ENCODE peak calls at places on chromosomes 12 and 14, in six cellular contexts. One of them, this sample, is unnamed.

GRCh38 chr14:93525691-93526451 is 95.1 kb downstream of the UNC79 start:
- DNase-seq in mucosa of descending colon: no peak
- DNase-seq in transverse colon: no peak
- DNase-seq in GM12878: no peak
- DNase-seq in AG04450: no peak
- DNase-seq in astrocyte of the cerebellum: peak
- DNase-seq in this sample: no peak

GRCh38 chr14:84465890-84466289 is 1064.1 kb upstream of the FLRT2 start:
- DNase-seq in mucosa of descending colon: no peak
- DNase-seq in transverse colon: no peak
- DNase-seq in AG04450: no peak
- DNase-seq in astrocyte of the cerebellum: no peak
- DNase-seq in GM12878: no peak
- DNase-seq in this sample: no peak

GRCh38 chr12:128387811-128388422 is 120.9 kb downstream of the TMEM132C start:
- DNase-seq in mucosa of descending colon: peak
- DNase-seq in AG04450: no peak
- DNase-seq in transverse colon: peak
- DNase-seq in astrocyte of the cerebellum: no peak
- DNase-seq in GM12878: no peak
- DNase-seq in this sample: peak

GRCh38 chr14:65840118-65840751 is 427.7 kb downstream of the FUT8 start:
- DNase-seq in mucosa of descending colon: no peak
- DNase-seq in AG04450: no peak
- DNase-seq in astrocyte of the cerebellum: no peak
- DNase-seq in transverse colon: no peak
- DNase-seq in GM12878: no peak
- DNase-seq in this sample: no peak

GRCh38 chr14:89586258-89587127 is 169.5 kb upstream of the FOXN3 start:
- DNase-seq in astrocyte of the cerebellum: no peak
- DNase-seq in mucosa of descending colon: no peak
- DNase-seq in transverse colon: no peak
- DNase-seq in GM12878: no peak
- DNase-seq in AG04450: no peak
- DNase-seq in this sample: no peak

GRCh38 chr12:28351414-28351813 is 161.2 kb downstream of the CCDC91 start:
- DNase-seq in astrocyte of the cerebellum: no peak
- DNase-seq in GM12878: no peak
- DNase-seq in AG04450: no peak
- DNase-seq in mucosa of descending colon: no peak
- DNase-seq in transverse colon: no peak
- DNase-seq in this sample: no peak

GRCh38 chr12:56119361-56119796 is 1.3 kb downstream of the ZC3H10 start:
- DNase-seq in astrocyte of the cerebellum: peak
- DNase-seq in AG04450: peak
- DNase-seq in mucosa of descending colon: peak
- DNase-seq in transverse colon: peak
- DNase-seq in GM12878: no peak
- DNase-seq in this sample: no peak

GRCh38 chr12:105721051-105721825 is 390.7 kb downstream of the C12orf75 start:
- DNase-seq in astrocyte of the cerebellum: peak
- DNase-seq in GM12878: peak
- DNase-seq in mucosa of descending colon: no peak
- DNase-seq in transverse colon: no peak
- DNase-seq in AG04450: no peak
- DNase-seq in this sample: no peak

GRCh38 chr12:57872362-57872761 is 25.8 kb upstream of the CTDSP2 start:
- DNase-seq in astrocyte of the cerebellum: no peak
- DNase-seq in AG04450: no peak
- DNase-seq in mucosa of descending colon: no peak
- DNase-seq in transverse colon: no peak
- DNase-seq in GM12878: no peak
- DNase-seq in this sample: no peak

GRCh38 chr12:58925111-58925732 is 4.9 kb upstream of the LRIG3 start:
- DNase-seq in astrocyte of the cerebellum: no peak
- DNase-seq in mucosa of descending colon: peak
- DNase-seq in AG04450: no peak
- DNase-seq in GM12878: no peak
- DNase-seq in transverse colon: no peak
- DNase-seq in this sample: no peak

GRCh38 chr14:64974563-64974962 is 2.4 kb upstream of the RAB15 start:
- DNase-seq in GM12878: no peak
- DNase-seq in transverse colon: no peak
- DNase-seq in astrocyte of the cerebellum: no peak
- DNase-seq in mucosa of descending colon: no peak
- DNase-seq in AG04450: no peak
- DNase-seq in this sample: no peak

GRCh38 chr12:67811437-67812361 is 163.2 kb downstream of the DYRK2 start:
- DNase-seq in GM12878: no peak
- DNase-seq in astrocyte of the cerebellum: no peak
- DNase-seq in transverse colon: no peak
- DNase-seq in AG04450: no peak
- DNase-seq in mucosa of descending colon: no peak
- DNase-seq in this sample: no peak

GRCh38 chr12:82097438-82097837 is 260.7 kb downstream of the CCDC59 start:
- DNase-seq in AG04450: no peak
- DNase-seq in astrocyte of the cerebellum: no peak
- DNase-seq in mucosa of descending colon: no peak
- DNase-seq in GM12878: no peak
- DNase-seq in transverse colon: no peak
- DNase-seq in this sample: no peak

GRCh38 chr12:129973236-129973961 is 69.6 kb upstream of the TMEM132D start:
- DNase-seq in astrocyte of the cerebellum: no peak
- DNase-seq in GM12878: no peak
- DNase-seq in transverse colon: no peak
- DNase-seq in AG04450: no peak
- DNase-seq in mucosa of descending colon: no peak
- DNase-seq in this sample: no peak

GRCh38 chr12:10235761-10236631 is 23.3 kb downstream of the GABARAPL1 start:
- DNase-seq in mucosa of descending colon: peak
- DNase-seq in GM12878: no peak
- DNase-seq in transverse colon: no peak
- DNase-seq in AG04450: no peak
- DNase-seq in astrocyte of the cerebellum: no peak
- DNase-seq in this sample: no peak

GRCh38 chr12:13171921-13172859 is 24.3 kb upstream of the EMP1 start:
- DNase-seq in mucosa of descending colon: no peak
- DNase-seq in astrocyte of the cerebellum: no peak
- DNase-seq in transverse colon: peak
- DNase-seq in AG04450: no peak
- DNase-seq in GM12878: no peak
- DNase-seq in this sample: peak

GRCh38 chr14:103520657-103521437 is 1.8 kb downstream of the CKB start:
- DNase-seq in transverse colon: peak
- DNase-seq in mucosa of descending colon: peak
- DNase-seq in astrocyte of the cerebellum: no peak
- DNase-seq in GM12878: no peak
- DNase-seq in AG04450: no peak
- DNase-seq in this sample: no peak

GRCh38 chr12:3313655-3314305 is 177.2 kb upstream of the PRMT8 start:
- DNase-seq in AG04450: no peak
- DNase-seq in astrocyte of the cerebellum: no peak
- DNase-seq in GM12878: no peak
- DNase-seq in mucosa of descending colon: peak
- DNase-seq in transverse colon: no peak
- DNase-seq in this sample: no peak

GRCh38 chr14:77097006-77097688 is 911 bp upstream of the CIPC start:
- DNase-seq in mucosa of descending colon: no peak
- DNase-seq in GM12878: no peak
- DNase-seq in astrocyte of the cerebellum: no peak
- DNase-seq in transverse colon: no peak
- DNase-seq in AG04450: no peak
- DNase-seq in this sample: no peak

GRCh38 chr12:130870442-130871285 is 1.2 kb upstream of the RAN start:
- DNase-seq in astrocyte of the cerebellum: peak
- DNase-seq in AG04450: peak
- DNase-seq in GM12878: peak
- DNase-seq in transverse colon: peak
- DNase-seq in mucosa of descending colon: peak
- DNase-seq in this sample: peak

GRCh38 chr14:79028281-79028680 is 858.1 kb downstream of the NRXN3 start:
- DNase-seq in mucosa of descending colon: no peak
- DNase-seq in astrocyte of the cerebellum: no peak
- DNase-seq in AG04450: no peak
- DNase-seq in GM12878: no peak
- DNase-seq in transverse colon: no peak
- DNase-seq in this sample: no peak

GRCh38 chr14:102341566-102341965 is 21.1 kb downstream of the CINP start:
- DNase-seq in AG04450: no peak
- DNase-seq in mucosa of descending colon: no peak
- DNase-seq in transverse colon: no peak
- DNase-seq in GM12878: no peak
- DNase-seq in astrocyte of the cerebellum: no peak
- DNase-seq in this sample: no peak

GRCh38 chr14:102345232-102345631 is 17.5 kb downstream of the CINP start:
- DNase-seq in astrocyte of the cerebellum: no peak
- DNase-seq in AG04450: no peak
- DNase-seq in transverse colon: no peak
- DNase-seq in mucosa of descending colon: no peak
- DNase-seq in GM12878: no peak
- DNase-seq in this sample: no peak

GRCh38 chr14:102344084-102344483 is 18.6 kb downstream of the CINP start:
- DNase-seq in GM12878: no peak
- DNase-seq in astrocyte of the cerebellum: no peak
- DNase-seq in AG04450: no peak
- DNase-seq in mucosa of descending colon: no peak
- DNase-seq in transverse colon: no peak
- DNase-seq in this sample: no peak

GRCh38 chr14:102344485-102344884 is 18.2 kb downstream of the CINP start:
- DNase-seq in transverse colon: no peak
- DNase-seq in AG04450: no peak
- DNase-seq in mucosa of descending colon: no peak
- DNase-seq in astrocyte of the cerebellum: no peak
- DNase-seq in GM12878: no peak
- DNase-seq in this sample: no peak

DNA sequence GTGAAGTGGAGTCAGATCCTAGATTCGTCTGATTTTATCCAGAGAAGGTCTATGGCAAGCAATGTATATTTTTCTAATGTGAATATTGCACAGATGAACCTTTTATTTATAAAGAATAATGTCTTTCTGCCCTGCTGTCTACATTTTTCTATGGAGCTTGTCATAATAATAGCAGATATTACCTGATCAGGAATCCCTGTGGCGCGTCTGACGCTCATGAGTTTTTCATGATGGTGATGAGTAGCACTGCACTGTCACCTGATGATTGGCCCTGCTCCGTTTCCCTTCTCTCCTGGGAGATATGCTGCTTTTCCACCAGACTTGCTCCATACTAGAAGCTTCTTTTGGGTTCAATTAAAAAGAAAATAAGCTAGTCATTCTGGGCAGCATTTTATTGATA is 20.5 kb downstream of the CINP start:
- DNase-seq in mucosa of descending colon: no peak
- DNase-seq in astrocyte of the cerebellum: no peak
- DNase-seq in GM12878: no peak
- DNase-seq in transverse colon: no peak
- DNase-seq in AG04450: no peak
- DNase-seq in this sample: no peak
- TF ChIP-seq CTCF in mucosa of descending colon: no peak
- TF ChIP-seq CTCF in astrocyte of the cerebellum: no peak
- TF ChIP-seq CTCF in GM12878: no peak
- TF ChIP-seq CTCF in transverse colon: no peak
- TF ChIP-seq CTCF in AG04450: no peak
- TF ChIP-seq CTCF in this sample: no peak

DNA sequence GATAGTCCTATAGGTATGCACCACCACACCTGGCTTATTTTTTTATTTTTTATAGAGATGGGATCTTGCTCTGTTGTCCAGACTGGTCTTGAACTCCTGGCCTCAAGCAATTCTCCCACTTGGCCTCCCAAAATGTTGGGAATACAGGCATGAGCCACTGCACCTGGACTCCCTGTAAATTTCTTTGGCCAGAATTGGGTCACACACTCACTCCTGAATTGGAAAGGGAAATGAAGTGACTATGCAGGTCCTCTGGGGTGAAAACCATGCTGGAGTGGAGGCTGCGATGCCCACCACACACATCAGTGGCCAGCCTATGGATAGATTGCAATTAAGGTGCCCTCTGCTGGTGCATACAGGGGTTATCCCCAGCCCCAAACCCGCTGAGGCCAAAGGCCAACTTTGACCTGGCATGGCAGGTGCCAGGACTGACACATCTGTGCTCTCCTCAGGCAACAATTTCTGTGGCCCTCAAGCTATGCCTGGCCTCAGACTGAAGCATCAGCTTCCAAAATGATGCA is 125.6 kb downstream of the SLC38A6 start:
- DNase-seq in astrocyte of the cerebellum: no peak
- DNase-seq in AG04450: no peak
- DNase-seq in mucosa of descending colon: no peak
- DNase-seq in GM12878: no peak
- DNase-seq in transverse colon: no peak
- DNase-seq in this sample: no peak
- TF ChIP-seq CTCF in astrocyte of the cerebellum: peak
- TF ChIP-seq CTCF in AG04450: peak
- TF ChIP-seq CTCF in mucosa of descending colon: no peak
- TF ChIP-seq CTCF in GM12878: peak
- TF ChIP-seq CTCF in transverse colon: no peak
- TF ChIP-seq CTCF in this sample: no peak

GRCh38 chr14:100708349-100709217 is 18.1 kb upstream of the DLK1 start:
- DNase-seq in AG04450: no peak
- DNase-seq in transverse colon: peak
- DNase-seq in astrocyte of the cerebellum: no peak
- DNase-seq in GM12878: no peak
- DNase-seq in mucosa of descending colon: peak
- DNase-seq in this sample: no peak
- TF ChIP-seq CTCF in AG04450: no peak
- TF ChIP-seq CTCF in transverse colon: peak
- TF ChIP-seq CTCF in astrocyte of the cerebellum: no peak
- TF ChIP-seq CTCF in GM12878: no peak
- TF ChIP-seq CTCF in mucosa of descending colon: peak
- TF ChIP-seq CTCF in this sample: no peak

DNA sequence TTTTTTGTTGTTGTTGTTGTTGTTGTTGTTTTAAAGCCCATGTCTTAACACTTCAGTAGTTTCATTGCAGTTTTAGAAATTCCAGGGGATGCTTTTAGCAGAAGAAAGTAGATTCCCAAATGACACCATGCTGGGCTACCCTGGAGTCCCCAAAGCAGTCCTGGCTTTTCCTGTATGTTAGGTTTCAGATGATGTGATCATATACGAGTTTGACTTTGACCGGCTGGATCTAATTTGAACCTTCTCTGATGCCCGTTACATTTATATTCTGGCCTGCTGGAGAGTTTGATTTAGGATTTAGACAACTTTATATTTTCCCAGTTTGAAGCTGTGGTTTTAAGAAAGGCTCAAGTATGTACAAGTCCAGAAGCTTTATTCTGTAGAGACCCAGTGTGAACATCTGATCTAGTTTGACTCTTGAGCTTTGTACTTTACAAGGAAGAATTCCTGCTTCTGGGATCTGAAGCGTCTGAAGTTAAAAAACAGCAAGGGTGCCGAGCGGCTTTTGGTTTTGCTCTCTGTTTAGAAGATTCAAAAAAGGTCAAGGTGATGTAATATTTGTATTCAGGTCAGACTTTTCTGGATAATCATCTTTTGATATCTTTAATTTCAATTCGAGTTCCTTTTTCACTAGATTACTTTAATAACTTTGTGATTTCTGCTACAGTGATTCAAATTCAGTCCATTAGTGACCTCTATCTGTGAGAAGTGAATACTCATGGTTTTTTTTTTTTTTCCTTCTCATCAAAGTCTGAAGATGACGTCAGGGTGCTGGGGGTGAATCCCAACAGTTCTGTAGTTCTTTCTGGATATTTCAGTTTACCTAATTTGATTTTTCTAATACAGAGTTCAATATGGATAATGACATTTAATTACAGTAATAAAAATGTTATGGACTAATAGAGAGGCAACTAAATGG is 6.2 kb downstream of the FLRT2 start:
- DNase-seq in transverse colon: no peak
- DNase-seq in mucosa of descending colon: peak
- DNase-seq in AG04450: no peak
- DNase-seq in GM12878: no peak
- DNase-seq in astrocyte of the cerebellum: no peak
- DNase-seq in this sample: no peak
- TF ChIP-seq CTCF in transverse colon: no peak
- TF ChIP-seq CTCF in mucosa of descending colon: no peak
- TF ChIP-seq CTCF in AG04450: peak
- TF ChIP-seq CTCF in GM12878: no peak
- TF ChIP-seq CTCF in astrocyte of the cerebellum: no peak
- TF ChIP-seq CTCF in this sample: no peak